ENCODE peak calls at places on chromosomes 1 and 21, in nine cellular contexts. One of them, this sample, is unnamed.

GRCh38 chr1:20458717-20459116 is 27.3 kb downstream of the CAMK2N1 start:
- DNase-seq in sigmoid colon: no peak
- DNase-seq in heart left ventricle: no peak
- DNase-seq in transverse colon: no peak
- DNase-seq in A549: no peak
- DNase-seq in stomach: no peak
- DNase-seq in GM12892: no peak
- DNase-seq in esophagus squamous epithelium: no peak
- DNase-seq in H54: no peak
- DNase-seq in this sample: no peak

GRCh38 chr1:20684050-20684620 is 23.0 kb upstream of the DDOST start:
- DNase-seq in GM12892: no peak
- DNase-seq in transverse colon: no peak
- DNase-seq in H54: no peak
- DNase-seq in esophagus squamous epithelium: no peak
- DNase-seq in sigmoid colon: no peak
- DNase-seq in heart left ventricle: no peak
- DNase-seq in A549: no peak
- DNase-seq in stomach: no peak
- DNase-seq in this sample: no peak

GRCh38 chr1:174748603-174749002 is 251.1 kb upstream of the CACYBP start:
- DNase-seq in A549: no peak
- DNase-seq in esophagus squamous epithelium: no peak
- DNase-seq in transverse colon: no peak
- DNase-seq in H54: no peak
- DNase-seq in stomach: no peak
- DNase-seq in heart left ventricle: no peak
- DNase-seq in GM12892: no peak
- DNase-seq in sigmoid colon: no peak
- DNase-seq in this sample: no peak

GRCh38 chr21:34280389-34280795 is 83.4 kb upstream of the KCNE2 start:
- DNase-seq in GM12892: no peak
- DNase-seq in H54: no peak
- DNase-seq in stomach: no peak
- DNase-seq in heart left ventricle: peak
- DNase-seq in A549: no peak
- DNase-seq in transverse colon: peak
- DNase-seq in sigmoid colon: peak
- DNase-seq in esophagus squamous epithelium: no peak
- DNase-seq in this sample: no peak

GRCh38 chr1:184632415-184633175 is 122.1 kb downstream of the EDEM3 start:
- DNase-seq in heart left ventricle: peak
- DNase-seq in A549: no peak
- DNase-seq in stomach: peak
- DNase-seq in sigmoid colon: peak
- DNase-seq in esophagus squamous epithelium: no peak
- DNase-seq in GM12892: no peak
- DNase-seq in transverse colon: no peak
- DNase-seq in H54: no peak
- DNase-seq in this sample: no peak

GRCh38 chr1:40710581-40711315 is 19.2 kb downstream of the NFYC start:
- DNase-seq in sigmoid colon: no peak
- DNase-seq in A549: no peak
- DNase-seq in H54: no peak
- DNase-seq in GM12892: no peak
- DNase-seq in esophagus squamous epithelium: no peak
- DNase-seq in stomach: no peak
- DNase-seq in heart left ventricle: no peak
- DNase-seq in transverse colon: no peak
- DNase-seq in this sample: no peak

GRCh38 chr1:231508497-231508896 is 20.0 kb upstream of the TSNAX start:
- DNase-seq in transverse colon: no peak
- DNase-seq in esophagus squamous epithelium: no peak
- DNase-seq in heart left ventricle: no peak
- DNase-seq in H54: no peak
- DNase-seq in sigmoid colon: no peak
- DNase-seq in A549: no peak
- DNase-seq in stomach: no peak
- DNase-seq in GM12892: no peak
- DNase-seq in this sample: no peak

GRCh38 chr1:224534731-224535130 is 81.4 kb upstream of the CNIH3 start:
- DNase-seq in GM12892: no peak
- DNase-seq in esophagus squamous epithelium: no peak
- DNase-seq in transverse colon: no peak
- DNase-seq in stomach: no peak
- DNase-seq in sigmoid colon: no peak
- DNase-seq in H54: no peak
- DNase-seq in heart left ventricle: no peak
- DNase-seq in A549: no peak
- DNase-seq in this sample: no peak

GRCh38 chr1:85078903-85079302 is 30.6 kb upstream of the MCOLN3 start:
- DNase-seq in heart left ventricle: no peak
- DNase-seq in stomach: no peak
- DNase-seq in GM12892: no peak
- DNase-seq in transverse colon: no peak
- DNase-seq in sigmoid colon: no peak
- DNase-seq in esophagus squamous epithelium: no peak
- DNase-seq in H54: no peak
- DNase-seq in A549: no peak
- DNase-seq in this sample: no peak

GRCh38 chr1:201063190-201063544 is 39.7 kb upstream of the KIF21B start:
- DNase-seq in transverse colon: no peak
- DNase-seq in H54: no peak
- DNase-seq in sigmoid colon: no peak
- DNase-seq in A549: no peak
- DNase-seq in heart left ventricle: no peak
- DNase-seq in GM12892: no peak
- DNase-seq in esophagus squamous epithelium: no peak
- DNase-seq in stomach: no peak
- DNase-seq in this sample: no peak

GRCh38 chr1:21324368-21325137 is 34.3 kb upstream of the ECE1 start:
- DNase-seq in heart left ventricle: peak
- DNase-seq in GM12892: no peak
- DNase-seq in A549: peak
- DNase-seq in stomach: peak
- DNase-seq in esophagus squamous epithelium: no peak
- DNase-seq in transverse colon: peak
- DNase-seq in H54: peak
- DNase-seq in sigmoid colon: peak
- DNase-seq in this sample: peak

GRCh38 chr1:105793541-105794146 is 1262.8 kb upstream of the PRMT6 start:
- DNase-seq in transverse colon: peak
- DNase-seq in stomach: peak
- DNase-seq in H54: peak
- DNase-seq in GM12892: no peak
- DNase-seq in heart left ventricle: no peak
- DNase-seq in esophagus squamous epithelium: no peak
- DNase-seq in sigmoid colon: no peak
- DNase-seq in A549: no peak
- DNase-seq in this sample: peak

GRCh38 chr1:26820784-26821269 is 5.7 kb upstream of the ZDHHC18 start:
- DNase-seq in heart left ventricle: no peak
- DNase-seq in GM12892: peak
- DNase-seq in stomach: no peak
- DNase-seq in sigmoid colon: no peak
- DNase-seq in transverse colon: peak
- DNase-seq in A549: no peak
- DNase-seq in H54: no peak
- DNase-seq in esophagus squamous epithelium: no peak
- DNase-seq in this sample: peak

GRCh38 chr1:154819628-154820590 is 50.2 kb downstream of the KCNN3 start:
- DNase-seq in sigmoid colon: no peak
- DNase-seq in GM12892: no peak
- DNase-seq in stomach: peak
- DNase-seq in transverse colon: no peak
- DNase-seq in H54: peak
- DNase-seq in esophagus squamous epithelium: no peak
- DNase-seq in A549: peak
- DNase-seq in heart left ventricle: no peak
- DNase-seq in this sample: no peak

GRCh38 chr1:192477630-192478029 is 97.9 kb upstream of the RGS1 start:
- DNase-seq in GM12892: no peak
- DNase-seq in sigmoid colon: no peak
- DNase-seq in esophagus squamous epithelium: no peak
- DNase-seq in heart left ventricle: no peak
- DNase-seq in H54: no peak
- DNase-seq in transverse colon: no peak
- DNase-seq in stomach: no peak
- DNase-seq in A549: peak
- DNase-seq in this sample: no peak

GRCh38 chr1:14238472-14239059 is 359.9 kb upstream of the KAZN start:
- DNase-seq in heart left ventricle: peak
- DNase-seq in transverse colon: peak
- DNase-seq in esophagus squamous epithelium: no peak
- DNase-seq in sigmoid colon: peak
- DNase-seq in H54: no peak
- DNase-seq in GM12892: no peak
- DNase-seq in A549: no peak
- DNase-seq in stomach: peak
- DNase-seq in this sample: no peak

GRCh38 chr1:91768786-91769697 is 116.9 kb downstream of the TGFBR3 start:
- DNase-seq in sigmoid colon: no peak
- DNase-seq in A549: no peak
- DNase-seq in esophagus squamous epithelium: no peak
- DNase-seq in stomach: no peak
- DNase-seq in H54: peak
- DNase-seq in GM12892: no peak
- DNase-seq in transverse colon: no peak
- DNase-seq in heart left ventricle: no peak
- DNase-seq in this sample: no peak

DNA sequence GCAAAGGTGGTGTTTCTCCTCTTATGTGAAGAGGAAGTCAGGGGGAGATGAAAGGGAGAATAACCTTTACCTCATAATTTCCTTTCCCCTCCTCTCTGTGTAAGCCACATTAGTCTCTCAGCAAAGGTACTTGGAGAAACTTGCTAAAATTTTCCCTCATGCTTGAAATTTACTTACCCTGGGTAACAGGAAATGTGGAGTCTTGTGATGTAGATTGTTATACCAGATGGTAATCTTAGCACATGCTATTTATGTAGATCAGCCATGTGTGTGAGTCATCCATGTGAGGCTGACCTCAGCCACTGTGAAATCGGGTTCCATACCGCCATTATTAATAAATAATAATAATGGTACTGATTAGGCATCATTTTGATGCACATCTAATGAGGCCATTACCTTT is 128.4 kb downstream of the TGFB2 start:
- DNase-seq in GM12892: no peak
- DNase-seq in esophagus squamous epithelium: no peak
- DNase-seq in heart left ventricle: no peak
- DNase-seq in sigmoid colon: no peak
- DNase-seq in transverse colon: no peak
- DNase-seq in A549: no peak
- DNase-seq in H54: no peak
- DNase-seq in stomach: no peak
- DNase-seq in this sample: no peak
- TF ChIP-seq POLR2A in GM12892: no peak
- TF ChIP-seq POLR2A in esophagus squamous epithelium: no peak
- TF ChIP-seq POLR2A in heart left ventricle: no peak
- TF ChIP-seq POLR2A in sigmoid colon: no peak
- TF ChIP-seq POLR2A in transverse colon: no peak
- TF ChIP-seq POLR2A in A549: no peak
- TF ChIP-seq POLR2A in H54: no peak
- TF ChIP-seq POLR2A in stomach: no peak
- TF ChIP-seq POLR2A in this sample: no peak

GRCh38 chr1:230299148-230300006 is 126.8 kb downstream of the PGBD5 start:
- DNase-seq in heart left ventricle: no peak
- DNase-seq in A549: no peak
- DNase-seq in transverse colon: peak
- DNase-seq in GM12892: no peak
- DNase-seq in H54: no peak
- DNase-seq in stomach: no peak
- DNase-seq in sigmoid colon: peak
- DNase-seq in esophagus squamous epithelium: no peak
- DNase-seq in this sample: no peak
- TF ChIP-seq POLR2A in heart left ventricle: no peak
- TF ChIP-seq POLR2A in A549: no peak
- TF ChIP-seq POLR2A in transverse colon: peak
- TF ChIP-seq POLR2A in GM12892: no peak
- TF ChIP-seq POLR2A in H54: no peak
- TF ChIP-seq POLR2A in stomach: no peak
- TF ChIP-seq POLR2A in sigmoid colon: no peak
- TF ChIP-seq POLR2A in esophagus squamous epithelium: no peak
- TF ChIP-seq POLR2A in this sample: no peak

DNA sequence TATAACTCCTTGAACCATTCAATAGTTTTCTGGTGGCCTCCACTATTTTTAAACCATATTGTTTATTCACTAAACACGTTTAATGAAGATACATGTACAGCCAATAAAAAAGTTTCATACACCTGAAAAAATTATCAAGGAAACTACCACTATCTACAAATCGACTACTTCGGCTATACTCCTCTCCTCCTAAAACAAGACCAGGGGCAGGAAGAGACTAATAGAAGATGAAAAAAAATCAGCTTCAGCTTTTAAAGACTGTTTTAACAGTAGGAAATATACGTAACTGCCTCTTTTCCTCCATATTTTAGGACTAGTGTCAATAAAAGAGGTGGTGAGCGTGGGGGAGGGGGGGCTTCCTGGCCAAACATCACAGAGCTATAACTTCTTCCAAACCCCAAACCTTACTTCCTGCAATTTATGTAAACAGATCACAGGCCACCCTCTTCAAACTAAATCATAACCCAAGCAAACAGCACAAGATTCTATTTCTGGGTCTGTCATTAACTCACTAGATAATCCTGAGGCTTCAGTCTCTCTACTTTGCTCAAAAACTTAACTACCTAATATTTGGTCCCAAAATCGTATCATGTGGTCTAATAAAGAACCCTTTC is 15.1 kb downstream of the FOXJ3 start:
- DNase-seq in GM12892: no peak
- DNase-seq in sigmoid colon: no peak
- DNase-seq in heart left ventricle: no peak
- DNase-seq in H54: no peak
- DNase-seq in A549: no peak
- DNase-seq in stomach: no peak
- DNase-seq in esophagus squamous epithelium: no peak
- DNase-seq in transverse colon: peak
- DNase-seq in this sample: no peak
- TF ChIP-seq POLR2A in GM12892: no peak
- TF ChIP-seq POLR2A in sigmoid colon: no peak
- TF ChIP-seq POLR2A in heart left ventricle: no peak
- TF ChIP-seq POLR2A in H54: no peak
- TF ChIP-seq POLR2A in A549: no peak
- TF ChIP-seq POLR2A in stomach: no peak
- TF ChIP-seq POLR2A in esophagus squamous epithelium: no peak
- TF ChIP-seq POLR2A in transverse colon: no peak
- TF ChIP-seq POLR2A in this sample: no peak

DNA sequence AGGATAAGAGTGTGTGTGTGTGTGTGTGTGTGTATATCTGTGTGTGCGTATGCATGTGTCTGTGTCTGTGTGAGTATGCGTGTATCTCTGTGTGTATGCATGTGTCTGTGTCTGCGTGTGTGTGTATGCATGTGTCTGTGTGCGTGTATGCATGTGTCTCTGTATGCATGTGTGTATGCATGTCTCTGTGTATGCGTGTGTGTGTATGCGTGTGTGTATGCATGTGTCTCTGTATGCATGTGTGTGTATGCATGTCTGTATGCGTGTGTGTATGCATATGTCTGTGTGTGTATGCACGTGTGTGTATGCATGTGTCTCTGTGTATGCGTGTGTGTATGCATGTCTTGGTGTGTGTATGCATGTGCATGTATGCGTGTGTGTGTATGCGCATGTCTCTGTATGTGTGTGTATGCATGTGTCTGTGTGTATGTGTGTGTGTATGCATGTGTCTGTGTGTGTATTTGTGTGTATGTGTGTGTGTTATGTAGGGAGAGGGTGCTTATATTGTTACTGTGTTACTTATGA is 247.8 kb downstream of the DYRK1A start:
- DNase-seq in transverse colon: no peak
- DNase-seq in A549: no peak
- DNase-seq in stomach: no peak
- DNase-seq in H54: no peak
- DNase-seq in esophagus squamous epithelium: no peak
- DNase-seq in heart left ventricle: no peak
- DNase-seq in sigmoid colon: no peak
- DNase-seq in GM12892: no peak
- DNase-seq in this sample: no peak
- TF ChIP-seq POLR2A in transverse colon: no peak
- TF ChIP-seq POLR2A in A549: no peak
- TF ChIP-seq POLR2A in stomach: no peak
- TF ChIP-seq POLR2A in H54: no peak
- TF ChIP-seq POLR2A in esophagus squamous epithelium: no peak
- TF ChIP-seq POLR2A in heart left ventricle: no peak
- TF ChIP-seq POLR2A in sigmoid colon: no peak
- TF ChIP-seq POLR2A in GM12892: no peak
- TF ChIP-seq POLR2A in this sample: no peak